ENCODE peak calls at places on chromosomes 5 and 9, in eight cellular contexts. R is cardiac muscle cell; E is CD8-positive, alpha-beta T cell; A is neural crest cell; X is heart left ventricle; I is activated T-helper 9 cell treated with anti-CD3 and anti-CD28 coated beads, Interleukin-2, amount 50 U/mL, for 16 hours; K is vagina; F is iPS DF 19.7. N is an unnamed sample.

GRCh38 chr9:81906656-81907055 is 21.6 kb upstream of the SPATA31D4 start:
- DNase-seq in R (no peak), E (no peak), A (no peak), X (no peak), I (no peak), K (no peak), F (no peak), N (no peak)

GRCh38 chr5:83107692-83108410 is 30.5 kb downstream of the XRCC4 start:
- DNase-seq in R (no peak), E (no peak), A (no peak), X (no peak), I (no peak), K (no peak), F (no peak), N (no peak)

GRCh38 chr9:134661791-134662142 is 20.2 kb downstream of the COL5A1 start:
- DNase-seq in R (no peak), E (no peak), A (no peak), X (peak), I (no peak), K (no peak), F (no peak), N (no peak)

GRCh38 chr5:11384441-11385250 is 519.6 kb downstream of the CTNND2 start:
- DNase-seq in R (peak), E (no peak), A (peak), X (no peak), I (no peak), K (no peak), F (no peak), N (no peak)

GRCh38 chr5:135210286-135211055 is 176.4 kb upstream of the PITX1 start:
- DNase-seq in R (no peak), E (no peak), A (no peak), X (no peak), I (no peak), K (peak), F (no peak), N (no peak)

GRCh38 chr9:134545213-134546211 is 96.1 kb upstream of the COL5A1 start:
- DNase-seq in R (no peak), E (no peak), A (no peak), X (peak), I (no peak), K (no peak), F (no peak), N (no peak)

GRCh38 chr9:7103382-7104170 is 345.8 kb downstream of the KDM4C start:
- DNase-seq in R (peak), E (no peak), A (no peak), X (no peak), I (no peak), K (no peak), F (no peak), N (no peak)

GRCh38 chr9:34507966-34508365 is 14.8 kb downstream of the ENHO start:
- DNase-seq in R (no peak), E (no peak), A (no peak), X (no peak), I (no peak), K (no peak), F (no peak), N (no peak)

GRCh38 chr5:63262191-63262981 is 683.8 kb downstream of the LRRC70 start:
- DNase-seq in R (no peak), E (no peak), A (no peak), X (no peak), I (no peak), K (no peak), F (no peak), N (no peak)

GRCh38 chr9:5554254-5554653 is 43.9 kb downstream of the PDCD1LG2 start:
- DNase-seq in R (no peak), E (no peak), A (no peak), X (no peak), I (no peak), K (no peak), F (no peak), N (no peak)

GRCh38 chr9:5851445-5851844 is 18.5 kb upstream of the ERMP1 start:
- DNase-seq in R (no peak), E (peak), A (no peak), X (no peak), I (peak), K (no peak), F (no peak), N (no peak)

GRCh38 chr5:159877894-159878448 is 38.3 kb upstream of the ADRA1B start:
- DNase-seq in R (no peak), E (no peak), A (no peak), X (peak), I (no peak), K (no peak), F (no peak), N (no peak)

GRCh38 chr9:13589044-13589737 is 309.7 kb upstream of the MPDZ start:
- DNase-seq in R (no peak), E (no peak), A (no peak), X (no peak), I (no peak), K (no peak), F (no peak), N (no peak)

GRCh38 chr9:18490591-18491370 is 16.8 kb downstream of the ADAMTSL1 start:
- DNase-seq in R (no peak), E (no peak), A (no peak), X (no peak), I (no peak), K (no peak), F (no peak), N (no peak)

GRCh38 chr5:85278193-85278592 is 893.5 kb upstream of the EDIL3 start:
- DNase-seq in R (no peak), E (no peak), A (no peak), X (no peak), I (no peak), K (no peak), F (no peak), N (no peak)

GRCh38 chr9:90300901-90301688 is 341.5 kb downstream of the DIRAS2 start:
- DNase-seq in R (no peak), E (no peak), A (no peak), X (peak), I (no peak), K (no peak), F (no peak), N (no peak)

GRCh38 chr5:68554566-68555279 is 339.2 kb downstream of the PIK3R1 start:
- DNase-seq in R (no peak), E (no peak), A (no peak), X (no peak), I (no peak), K (no peak), F (no peak), N (no peak)

GRCh38 chr9:19440823-19441580 is 32.2 kb downstream of the ACER2 start:
- DNase-seq in R (no peak), E (no peak), A (no peak), X (no peak), I (no peak), K (no peak), F (no peak), N (no peak)

GRCh38 chr9:16206560-16206959 is 653.7 kb downstream of the CCDC171 start:
- DNase-seq in R (no peak), E (no peak), A (no peak), X (no peak), I (no peak), K (no peak), F (no peak), N (no peak)

GRCh38 chr5:4058899-4059298 is 463.3 kb downstream of the IRX1 start:
- DNase-seq in R (peak), E (no peak), A (no peak), X (peak), I (no peak), K (no peak), F (no peak), N (no peak)

GRCh38 chr9:114229236-114229635 is 73.9 kb downstream of the COL27A1 start:
- DNase-seq in R (no peak), E (no peak), A (no peak), X (no peak), I (no peak), K (no peak), F (no peak), N (no peak)

GRCh38 chr5:176733586-176734262 is 76.6 kb upstream of the UNC5A start:
- DNase-seq in R (no peak), E (no peak), A (no peak), X (no peak), I (no peak), K (no peak), F (no peak), N (no peak)

GRCh38 chr9:131017067-131017466 is 8.1 kb downstream of the LAMC3 start:
- DNase-seq in R (peak), E (no peak), A (no peak), X (peak), I (no peak), K (no peak), F (no peak), N (no peak)

GRCh38 chr5:180866296-180866695 is 5.2 kb upstream of the ZFP62 start:
- DNase-seq in R (no peak), E (no peak), A (no peak), X (no peak), I (no peak), K (no peak), F (no peak), N (no peak)

GRCh38 chr9:134919316-134919715 is 1.6 kb upstream of the FCN1 start:
- DNase-seq in R (no peak), E (no peak), A (no peak), X (no peak), I (no peak), K (no peak), F (no peak), N (no peak)

GRCh38 chr9:114087721-114088120 is 9.6 kb upstream of the AMBP start:
- DNase-seq in R (no peak), E (no peak), A (no peak), X (no peak), I (no peak), K (no peak), F (no peak), N (no peak)

GRCh38 chr5:72951850-72952468 is 3.9 kb upstream of the FCHO2 start:
- DNase-seq in R (no peak), E (no peak), A (no peak), X (no peak), I (no peak), K (no peak), F (no peak), N (no peak)

GRCh38 chr5:109907751-109908150 is 218.0 kb downstream of the MAN2A1 start:
- DNase-seq in R (no peak), E (no peak), A (no peak), X (no peak), I (no peak), K (no peak), F (no peak), N (no peak)

GRCh38 chr9:74447451-74448193 is 49.5 kb upstream of the RORB start:
- DNase-seq in R (no peak), E (no peak), A (no peak), X (no peak), I (no peak), K (no peak), F (no peak), N (no peak)

GRCh38 chr5:112793201-112793600 is 55.5 kb downstream of the APC start:
- DNase-seq in R (no peak), E (no peak), A (no peak), X (no peak), I (no peak), K (no peak), F (no peak), N (no peak)

GRCh38 chr5:10680876-10681481 is 80.1 kb downstream of the DAP start:
- DNase-seq in R (no peak), E (no peak), A (no peak), X (no peak), I (no peak), K (no peak), F (no peak), N (no peak)

GRCh38 chr5:102583663-102584062 is 84.9 kb upstream of the SLCO6A1 start:
- DNase-seq in R (peak), E (no peak), A (no peak), X (no peak), I (no peak), K (no peak), F (no peak), N (no peak)

GRCh38 chr5:133508845-133509741 is 103.2 kb downstream of the FSTL4 start:
- DNase-seq in R (no peak), E (no peak), A (no peak), X (no peak), I (no peak), K (peak), F (no peak), N (no peak)

GRCh38 chr5:61970218-61970617 is 335.8 kb upstream of the KIF2A start:
- DNase-seq in R (no peak), E (no peak), A (no peak), X (no peak), I (no peak), K (no peak), F (no peak), N (no peak)

GRCh38 chr5:127587246-127587917 is 61.5 kb upstream of the CTXN3 start:
- DNase-seq in R (no peak), E (no peak), A (no peak), X (no peak), I (no peak), K (no peak), F (no peak), N (no peak)

GRCh38 chr5:10789021-10789420 is 28.0 kb upstream of the DAP start:
- DNase-seq in R (no peak), E (no peak), A (no peak), X (peak), I (no peak), K (no peak), F (no peak), N (no peak)

GRCh38 chr5:32843532-32843895 is 132.4 kb downstream of the NPR3 start:
- DNase-seq in R (no peak), E (no peak), A (no peak), X (no peak), I (no peak), K (no peak), F (no peak), N (no peak)

N was measured in HepG2.